ENCODE peak calls at places on chromosomes 2 and 18, in eight cellular contexts. H, A, P, K, Z, F, C and J are unnamed samples.

GRCh38 chr2:349390-349789 is 61.5 kb upstream of the ALKAL2 start:
- DNase-seq in H (peak), A (no peak), P (no peak), K (no peak), Z (no peak), F (peak), C (no peak), J (no peak)

GRCh38 chr2:146990311-146990781 is 854.5 kb upstream of the ACVR2A start:
- DNase-seq in H (peak), A (no peak), P (no peak), K (no peak), Z (no peak), F (peak), C (no peak), J (no peak)

GRCh38 chr2:109438773-109439191 is 175.0 kb downstream of the SEPTIN10 start:
- DNase-seq in H (peak), A (no peak), P (no peak), K (no peak), Z (no peak), F (peak), C (no peak), J (peak)

GRCh38 chr2:168642873-168643272 is 159.6 kb upstream of the NOSTRIN start:
- DNase-seq in H (no peak), A (no peak), P (no peak), K (no peak), Z (no peak), F (no peak), C (no peak), J (no peak)

GRCh38 chr18:7038330-7038846 is 79.2 kb downstream of the LAMA1 start:
- DNase-seq in H (peak), A (peak), P (peak), K (peak), Z (peak), F (peak), C (peak), J (peak)

GRCh38 chr2:26721267-26722032 is 28.9 kb downstream of the KCNK3 start:
- DNase-seq in H (no peak), A (no peak), P (no peak), K (no peak), Z (no peak), F (no peak), C (no peak), J (no peak)

GRCh38 chr2:162750033-162750432 is 88.5 kb downstream of the KCNH7 start:
- DNase-seq in H (no peak), A (no peak), P (no peak), K (no peak), Z (no peak), F (no peak), C (no peak), J (no peak)

GRCh38 chr2:28084564-28084963 is 194.0 kb downstream of the BABAM2 start:
- DNase-seq in H (no peak), A (no peak), P (no peak), K (no peak), Z (no peak), F (peak), C (no peak), J (no peak)

GRCh38 chr2:237162959-237163358 is 77.3 kb downstream of the COPS8 start:
- DNase-seq in H (no peak), A (no peak), P (no peak), K (no peak), Z (no peak), F (no peak), C (no peak), J (no peak)

GRCh38 chr2:205903549-205904129 is 182.3 kb downstream of the INO80D start:
- DNase-seq in H (no peak), A (no peak), P (peak), K (no peak), Z (no peak), F (peak), C (no peak), J (peak)

GRCh38 chr2:158602027-158602426 is 145.3 kb downstream of the PKP4 start:
- DNase-seq in H (no peak), A (no peak), P (no peak), K (no peak), Z (no peak), F (no peak), C (no peak), J (peak)

GRCh38 chr2:177118636-177119035 is 94.0 kb upstream of the HNRNPA3 start:
- DNase-seq in H (no peak), A (no peak), P (no peak), K (no peak), Z (no peak), F (no peak), C (no peak), J (peak)

GRCh38 chr2:100173907-100174525 is 31.6 kb upstream of the AFF3 start:
- DNase-seq in H (no peak), A (peak), P (no peak), K (no peak), Z (no peak), F (peak), C (no peak), J (no peak)

GRCh38 chr2:73282924-73283544 is 1.2 kb downstream of the FBXO41 start:
- DNase-seq in H (no peak), A (no peak), P (no peak), K (no peak), Z (no peak), F (no peak), C (no peak), J (no peak)

GRCh38 chr2:126656311-126657145 is 570 bp downstream of the GYPC start:
- DNase-seq in H (peak), A (no peak), P (no peak), K (peak), Z (peak), F (peak), C (no peak), J (no peak)

GRCh38 chr2:32479993-32480392 is 123.2 kb downstream of the BIRC6 start:
- DNase-seq in H (no peak), A (no peak), P (no peak), K (no peak), Z (no peak), F (no peak), C (no peak), J (no peak)

GRCh38 chr2:105545731-105546622 is 147.1 kb upstream of the FHL2 start:
- DNase-seq in H (peak), A (no peak), P (peak), K (no peak), Z (peak), F (peak), C (peak), J (peak)

GRCh38 chr18:74514860-74515495 is 18.8 kb downstream of the CNDP2 start:
- DNase-seq in H (no peak), A (no peak), P (no peak), K (no peak), Z (no peak), F (no peak), C (no peak), J (no peak)

GRCh38 chr2:183903026-183903425 is 695.3 kb upstream of the ZNF804A start:
- DNase-seq in H (no peak), A (no peak), P (no peak), K (no peak), Z (no peak), F (no peak), C (no peak), J (peak)

GRCh38 chr2:191376981-191377629 is 131.9 kb downstream of the MYO1B start:
- DNase-seq in H (peak), A (peak), P (no peak), K (peak), Z (peak), F (peak), C (peak), J (peak)

GRCh38 chr2:159728645-159729044 is 16.3 kb downstream of the MARCHF7 start:
- DNase-seq in H (no peak), A (no peak), P (no peak), K (no peak), Z (no peak), F (no peak), C (no peak), J (no peak)

GRCh38 chr2:188079176-188079575 is 212.5 kb upstream of the GULP1 start:
- DNase-seq in H (peak), A (peak), P (no peak), K (no peak), Z (no peak), F (peak), C (no peak), J (no peak)

GRCh38 chr18:32301976-32302743 is 112.3 kb downstream of the MEP1B start:
- DNase-seq in H (peak), A (peak), P (no peak), K (no peak), Z (no peak), F (peak), C (no peak), J (peak)

GRCh38 chr2:162509288-162509968 is 165.5 kb downstream of the GCA start:
- DNase-seq in H (no peak), A (no peak), P (no peak), K (no peak), Z (no peak), F (peak), C (no peak), J (peak)

GRCh38 chr2:229492034-229492433 is 220.9 kb upstream of the PID1 start:
- DNase-seq in H (no peak), A (no peak), P (no peak), K (no peak), Z (no peak), F (peak), C (no peak), J (no peak)

GRCh38 chr2:100884145-100884621 is 64.2 kb downstream of the NPAS2 start:
- DNase-seq in H (no peak), A (no peak), P (no peak), K (no peak), Z (no peak), F (peak), C (no peak), J (no peak)

GRCh38 chr18:23912356-23912755 is 102.2 kb upstream of the TTC39C start:
- DNase-seq in H (no peak), A (no peak), P (no peak), K (no peak), Z (no peak), F (peak), C (no peak), J (peak)

GRCh38 chr2:109337221-109337620 is 208.2 kb downstream of the SH3RF3 start:
- DNase-seq in H (no peak), A (no peak), P (no peak), K (no peak), Z (no peak), F (no peak), C (no peak), J (no peak)

GRCh38 chr18:10437837-10438236 is 16.6 kb upstream of the APCDD1 start:
- DNase-seq in H (no peak), A (no peak), P (no peak), K (no peak), Z (no peak), F (no peak), C (no peak), J (no peak)
- TF ChIP-seq CTCF in H (no peak), A (peak), P (no peak), K (no peak), Z (no peak), F (no peak), C (no peak), J (no peak)

GRCh38 chr2:207240649-207241048 is 74.9 kb upstream of the KLF7 start:
- DNase-seq in H (no peak), A (no peak), P (no peak), K (no peak), Z (no peak), F (no peak), C (no peak), J (no peak)
- H3K4me3 ChIP-seq in H (no peak), A (no peak), P (no peak), K (no peak), Z (no peak), F (no peak), C (no peak), J (no peak)

GRCh38 chr2:217837001-217837491 is 165.7 kb downstream of the TNS1 start:
- DNase-seq in H (peak), A (peak), P (no peak), K (peak), Z (peak), F (no peak), C (no peak), J (peak)
- TF ChIP-seq CTCF in H (peak), A (peak), P (peak), K (peak), Z (no peak), F (peak), C (no peak), J (peak)

GRCh38 chr2:64328415-64328722 is 125.6 kb upstream of the LGALSL start:
- DNase-seq in H (no peak), A (no peak), P (peak), K (no peak), Z (no peak), F (no peak), C (no peak), J (no peak)
- H3K4me3 ChIP-seq in H (no peak), A (no peak), P (no peak), K (no peak), Z (no peak), F (no peak), C (no peak), J (no peak)

DNA sequence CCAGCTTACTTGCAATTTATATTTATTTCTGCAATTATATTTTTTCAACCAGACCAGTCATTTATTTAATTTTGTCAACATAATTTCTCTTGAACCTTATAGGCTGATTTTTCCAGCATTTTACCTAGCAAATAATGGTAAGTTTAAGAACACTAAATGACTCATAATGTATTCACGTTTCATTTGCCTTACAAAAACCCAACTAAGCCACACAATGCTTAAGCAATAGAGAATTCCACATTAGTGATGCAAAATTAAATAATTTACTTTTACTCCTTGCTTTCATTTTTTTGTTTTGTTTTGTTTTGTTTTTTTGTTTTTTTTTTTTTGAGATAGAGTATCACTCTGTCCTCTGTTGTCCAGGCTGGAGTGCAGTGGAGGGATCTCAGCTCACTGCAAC is 110.4 kb upstream of the VRK2 start:
- DNase-seq in H (peak), A (peak), P (no peak), K (no peak), Z (no peak), F (peak), C (no peak), J (peak)
- TF ChIP-seq CTCF in H (no peak), A (no peak), P (no peak), K (no peak), Z (no peak), F (no peak), C (no peak), J (no peak)

GRCh38 chr2:31442376-31442775 is 27.8 kb upstream of the XDH start:
- DNase-seq in H (no peak), A (no peak), P (no peak), K (no peak), Z (no peak), F (no peak), C (no peak), J (no peak)

GRCh38 chr2:31446848-31447247 is 32.3 kb upstream of the XDH start:
- DNase-seq in H (peak), A (peak), P (no peak), K (no peak), Z (no peak), F (no peak), C (no peak), J (no peak)
- H3K4me3 ChIP-seq in H (no peak), A (no peak), P (no peak), K (no peak), Z (no peak), F (no peak), C (no peak), J (no peak)